ENCODE peak calls at places on chromosomes 2 and 18, in four cellular contexts. One of them, this sample, is unnamed.
A peak's percentile ranks its signal among the peaks of the same experiment; 100 is the strongest.

GRCh38 chr2:10438688-10439087 is 9.4 kb downstream of the ODC1 start:
- DNase-seq in cardiac muscle cell: no peak
- DNase-seq in endothelial cell: no peak
- DNase-seq in fibroblast of mammary gland: no peak
- DNase-seq in this sample: no peak

GRCh38 chr2:240432820-240433801 is 2.4 kb upstream of the GPC1 start:
- DNase-seq in fibroblast of mammary gland: no peak
- DNase-seq in endothelial cell: peak; percentile 4
- DNase-seq in cardiac muscle cell: no peak
- DNase-seq in this sample: peak; percentile 6

GRCh38 chr18:45954070-45954712 is 12.9 kb downstream of the EPG5 start:
- DNase-seq in fibroblast of mammary gland: peak; percentile 91
- DNase-seq in endothelial cell: no peak
- DNase-seq in cardiac muscle cell: peak; percentile 79
- DNase-seq in this sample: no peak

GRCh38 chr2:196182439-196183171 is 11.2 kb upstream of the STK17B start:
- DNase-seq in endothelial cell: no peak
- DNase-seq in fibroblast of mammary gland: no peak
- DNase-seq in cardiac muscle cell: no peak
- DNase-seq in this sample: no peak

GRCh38 chr2:231222318-231223000 is 24.0 kb downstream of the ARMC9 start:
- DNase-seq in cardiac muscle cell: no peak
- DNase-seq in endothelial cell: no peak
- DNase-seq in fibroblast of mammary gland: no peak
- DNase-seq in this sample: peak; percentile 35

GRCh38 chr18:70004698-70005097 is 57.0 kb upstream of the CD226 start:
- DNase-seq in endothelial cell: no peak
- DNase-seq in fibroblast of mammary gland: no peak
- DNase-seq in cardiac muscle cell: peak; percentile 55
- DNase-seq in this sample: no peak

GRCh38 chr2:207163815-207164747 is 1.7 kb downstream of the KLF7 start:
- DNase-seq in endothelial cell: peak; percentile 34
- DNase-seq in cardiac muscle cell: peak; percentile 78
- DNase-seq in fibroblast of mammary gland: no peak
- DNase-seq in this sample: peak; percentile 43

GRCh38 chr2:130824492-130825061 is 12.1 kb upstream of the ARHGEF4 start:
- DNase-seq in endothelial cell: no peak
- DNase-seq in fibroblast of mammary gland: peak; percentile 93
- DNase-seq in cardiac muscle cell: peak; percentile 96
- DNase-seq in this sample: no peak

GRCh38 chr2:159562248-159562647 is 54.1 kb downstream of the BAZ2B start:
- DNase-seq in endothelial cell: no peak
- DNase-seq in fibroblast of mammary gland: peak; percentile 33
- DNase-seq in cardiac muscle cell: peak; percentile 59
- DNase-seq in this sample: no peak

GRCh38 chr2:161355106-161355505 is 46.9 kb downstream of the PSMD14 start:
- DNase-seq in endothelial cell: no peak
- DNase-seq in cardiac muscle cell: no peak
- DNase-seq in fibroblast of mammary gland: no peak
- DNase-seq in this sample: no peak

GRCh38 chr2:230661072-230661957 is 51.3 kb upstream of the CAB39 start:
- DNase-seq in cardiac muscle cell: no peak
- DNase-seq in endothelial cell: no peak
- DNase-seq in fibroblast of mammary gland: no peak
- DNase-seq in this sample: no peak

GRCh38 chr2:222722327-222722946 is 51.0 kb downstream of the MOGAT1 start:
- DNase-seq in cardiac muscle cell: peak; percentile 93
- DNase-seq in fibroblast of mammary gland: peak; percentile 82
- DNase-seq in endothelial cell: no peak
- DNase-seq in this sample: no peak

GRCh38 chr2:6341730-6342129 is 524.0 kb downstream of the CMPK2 start:
- DNase-seq in fibroblast of mammary gland: no peak
- DNase-seq in cardiac muscle cell: no peak
- DNase-seq in endothelial cell: no peak
- DNase-seq in this sample: no peak

GRCh38 chr2:70903641-70904340 is 31.9 kb upstream of the ATP6V1B1 start:
- DNase-seq in fibroblast of mammary gland: no peak
- DNase-seq in endothelial cell: no peak
- DNase-seq in cardiac muscle cell: no peak
- DNase-seq in this sample: no peak

GRCh38 chr2:55827855-55828254 is 95.7 kb downstream of the EFEMP1 start:
- DNase-seq in endothelial cell: no peak
- DNase-seq in fibroblast of mammary gland: no peak
- DNase-seq in cardiac muscle cell: peak; percentile 36
- DNase-seq in this sample: no peak

GRCh38 chr18:2906522-2907458 is 60.0 kb downstream of the EMILIN2 start:
- DNase-seq in fibroblast of mammary gland: no peak
- DNase-seq in endothelial cell: peak; percentile 49
- DNase-seq in cardiac muscle cell: peak; percentile 40
- DNase-seq in this sample: peak; percentile 1

This sample was measured in HAP-1.